ENCODE peak calls at places on chromosomes 12 and 14, in six cellular contexts. G is tibial artery, F is stomach, Z is transverse colon, O is cardiac muscle cell, H is psoas muscle. Y is an unnamed sample.
A peak's percentile ranks its signal among the peaks of the same experiment; 100 is the strongest.

GRCh38 chr14:38137005-38137404 is 70.7 kb upstream of the SSTR1 start:
- DNase-seq in F (no peak), G (no peak), Z (no peak), H (no peak), O (peak; percentile 20), Y (no peak)

GRCh38 chr12:88336071-88336768 is 194.1 kb downstream of the TMTC3 start:
- DNase-seq in O (no peak), G (no peak), F (no peak), H (no peak), Z (no peak), Y (no peak)

GRCh38 chr12:128966411-128966810 is 113.1 kb downstream of the GLT1D1 start:
- DNase-seq in Z (no peak), O (no peak), H (no peak), G (no peak), F (no peak), Y (no peak)

GRCh38 chr14:72736348-72736747 is 157.6 kb downstream of the DPF3 start:
- DNase-seq in Z (no peak), H (no peak), O (no peak), F (peak; percentile 21), G (peak; percentile 6), Y (no peak)

GRCh38 chr12:121784460-121784859 is 9.0 kb downstream of the RHOF start:
- DNase-seq in H (no peak), F (no peak), Z (no peak), G (no peak), O (peak; percentile 83), Y (no peak)

GRCh38 chr12:77323778-77324415 is 258.5 kb upstream of the E2F7 start:
- DNase-seq in Z (no peak), O (no peak), F (no peak), G (no peak), H (no peak), Y (no peak)

GRCh38 chr12:77133566-77133965 is 68.2 kb upstream of the E2F7 start:
- DNase-seq in H (no peak), O (peak; percentile 74), G (no peak), F (peak; percentile 34), Z (peak; percentile 11), Y (peak; percentile 94)

GRCh38 chr12:81757731-81758325 is 1.3 kb downstream of the PPFIA2 start:
- DNase-seq in O (no peak), G (no peak), Z (no peak), F (no peak), H (no peak), Y (no peak)

GRCh38 chr12:69623970-69624369 is 13.3 kb upstream of the LRRC10 start:
- DNase-seq in Z (no peak), G (no peak), H (peak; percentile 20), F (peak; percentile 97), O (peak; percentile 59), Y (no peak)

GRCh38 chr12:1531160-1531653 is 63.2 kb downstream of the FBXL14 start:
- DNase-seq in O (no peak), H (no peak), F (no peak), Z (no peak), G (peak; percentile 62), Y (peak; percentile 81)

GRCh38 chr12:71477046-71477445 is 37.4 kb downstream of the LGR5 start:
- DNase-seq in H (no peak), Z (no peak), F (no peak), O (no peak), G (no peak), Y (no peak)

GRCh38 chr14:24115451-24116110 is 832 bp upstream of the NRL start:
- DNase-seq in H (no peak), F (no peak), G (no peak), O (no peak), Z (no peak), Y (no peak)

GRCh38 chr14:95319312-95320075 is at the start of gene CLMN:
- DNase-seq in G (no peak), O (peak; percentile 38), H (peak; percentile 43), Z (peak; percentile 61), F (peak; percentile 53), Y (peak; percentile 81)

GRCh38 chr12:107509421-107509820 is 176.2 kb upstream of the PWP1 start:
- DNase-seq in F (no peak), O (no peak), Z (no peak), G (no peak), H (no peak), Y (peak; percentile 55)

GRCh38 chr14:37289688-37290087 is 92.0 kb downstream of the MIPOL1 start:
- DNase-seq in O (no peak), Z (no peak), F (no peak), G (no peak), H (no peak), Y (no peak)

GRCh38 chr12:107818984-107819383 is 44.5 kb downstream of the ASCL4 start:
- DNase-seq in Z (no peak), G (no peak), F (no peak), H (no peak), O (no peak), Y (peak; percentile 42)

GRCh38 chr12:119940881-119941280 is 48.2 kb upstream of the BICDL1 start:
- DNase-seq in G (no peak), Z (no peak), H (no peak), F (no peak), O (peak; percentile 12), Y (no peak)

GRCh38 chr14:57999471-57999870 is 133.6 kb upstream of the SLC35F4 start:
- DNase-seq in F (no peak), Z (no peak), H (no peak), G (no peak), O (no peak), Y (no peak)

GRCh38 chr14:32826404-32827082 is 112.1 kb upstream of the NPAS3 start:
- DNase-seq in Z (no peak), H (no peak), O (peak; percentile 44), F (no peak), G (no peak), Y (peak; percentile 63)

GRCh38 chr14:51661504-51661903 is 9.8 kb downstream of the FRMD6 start:
- DNase-seq in Z (no peak), H (no peak), G (no peak), F (no peak), O (no peak), Y (no peak)

GRCh38 chr14:31420013-31420318 is 384 bp downstream of the HEATR5A start:
- DNase-seq in F (peak; percentile 84), H (peak; percentile 65), G (peak; percentile 79), Z (peak; percentile 84), O (no peak), Y (peak; percentile 91)

GRCh38 chr14:51258788-51259187 is 18.7 kb downstream of the TMX1 start:
- DNase-seq in G (no peak), Z (no peak), F (no peak), O (no peak), H (no peak), Y (no peak)

DNA sequence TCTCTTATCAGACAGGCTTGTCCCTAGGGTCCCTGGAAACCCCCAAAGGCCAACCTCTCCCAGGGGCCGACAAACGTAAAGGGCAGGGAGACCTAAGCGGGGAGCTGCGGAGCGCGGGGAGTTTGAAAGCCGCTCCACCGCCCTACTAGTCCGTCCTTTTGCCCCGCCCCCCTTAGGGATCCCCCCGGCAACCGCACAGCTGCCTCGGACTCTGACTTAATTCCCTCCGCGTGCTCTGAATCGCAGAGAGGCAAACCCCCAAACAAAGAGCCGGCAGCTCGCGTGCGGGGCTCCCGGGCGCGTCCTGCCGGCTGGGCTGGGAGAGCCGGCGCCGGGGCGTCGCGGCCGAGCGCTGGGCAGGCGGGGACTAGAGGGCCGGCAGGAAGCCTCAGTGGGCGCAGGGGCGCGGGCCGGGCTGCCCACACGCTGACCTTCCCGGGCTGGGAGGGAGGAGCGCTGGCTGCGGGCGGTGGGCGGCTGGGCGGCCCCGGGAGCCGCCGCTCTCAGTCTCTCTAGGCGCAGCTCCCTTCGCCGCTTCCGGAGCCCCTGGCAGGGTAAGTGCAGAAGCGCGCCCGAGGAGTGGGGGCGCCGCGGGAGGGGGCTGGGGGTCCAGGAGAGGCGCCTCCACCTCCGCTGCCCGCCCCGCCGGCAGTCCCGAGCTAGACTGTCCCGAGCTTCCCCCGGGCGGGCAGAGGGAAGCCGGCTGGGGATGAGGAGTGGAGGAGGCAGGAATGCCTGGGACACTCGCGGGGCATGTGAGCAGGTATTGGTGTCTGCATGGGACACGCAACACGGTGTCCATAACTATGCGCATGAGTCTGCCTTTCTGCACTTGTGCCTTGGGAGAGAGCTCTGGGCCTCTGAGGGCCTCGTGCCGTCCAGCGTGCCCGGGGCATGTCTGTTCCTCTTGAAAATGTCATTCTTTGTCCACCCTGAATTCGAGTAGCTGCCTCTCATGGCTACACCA is at the start of gene TSPAN11:
- DNase-seq in Z (no peak), F (no peak), O (peak; percentile 47), H (peak; percentile 28), G (peak; percentile 59), Y (peak; percentile 91)
- H3K4me3 ChIP-seq in Z (no peak within 1 kb of the TSS), F (peak within 1 kb of the TSS; percentile 39), O (peak within 1 kb of the TSS; percentile 40), H (peak within 1 kb of the TSS; percentile 52), G (peak within 1 kb of the TSS; percentile 48), Y (peak within 1 kb of the TSS; percentile 73)

GRCh38 chr12:132946507-132946820 is 9.6 kb downstream of the ZNF605 start:
- DNase-seq in G (no peak), F (no peak), Z (no peak), H (no peak), O (no peak), Y (peak; percentile 31)

GRCh38 chr12:132948146-132949066 is 7.7 kb downstream of the ZNF605 start:
- DNase-seq in Z (no peak), H (no peak), F (no peak), G (peak; percentile 40), O (no peak), Y (peak; percentile 32)

GRCh38 chr12:132942611-132943010 is 13.5 kb downstream of the ZNF605 start:
- DNase-seq in G (peak; percentile 51), Z (no peak), O (no peak), H (no peak), F (no peak), Y (no peak)

GRCh38 chr12:132949936-132950837 is 5.9 kb downstream of the ZNF605 start:
- DNase-seq in Z (no peak), O (no peak), F (no peak), H (no peak), G (peak; percentile 32), Y (peak; percentile 12)

DNA sequence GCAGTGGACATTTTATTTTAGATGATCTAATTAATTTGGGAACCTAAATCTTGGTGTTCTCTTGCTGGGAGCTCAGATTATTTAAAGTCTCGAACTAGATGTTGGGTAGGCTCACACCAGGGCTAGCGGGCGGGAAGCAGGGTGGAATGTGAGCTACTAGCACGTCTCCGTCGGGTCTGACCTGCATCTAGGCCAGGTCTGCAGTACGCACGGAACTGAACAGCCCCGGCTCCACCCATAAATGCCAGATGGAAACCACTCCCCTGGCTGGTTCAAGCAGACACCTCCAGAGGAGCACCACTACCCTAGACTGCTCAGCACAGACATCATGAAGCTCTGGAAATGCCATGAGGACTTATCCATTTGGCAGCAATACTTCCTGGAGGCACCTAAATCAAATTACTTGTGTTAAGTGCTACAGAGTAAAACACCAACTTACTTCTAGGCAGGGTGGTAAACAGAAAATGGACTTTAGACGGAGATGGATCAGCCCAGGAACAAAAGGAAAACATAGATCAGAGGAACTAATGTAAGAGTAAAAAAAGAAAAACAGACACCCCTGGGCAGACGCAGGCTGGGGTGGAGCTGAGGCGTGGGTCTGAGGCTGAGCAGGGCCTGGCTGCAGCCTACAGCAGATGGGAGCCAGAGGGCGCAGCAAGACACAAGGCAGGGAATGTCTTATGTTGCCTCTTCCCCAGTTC is 10.2 kb downstream of the ZNF605 start:
- DNase-seq in H (no peak), O (no peak), F (no peak), Z (no peak), G (no peak), Y (no peak)
- H3K9me3 ChIP-seq in H (peaks cover 89% of the 10 kb centered on the region), O (no peaks in the 10 kb centered on the region), F (peaks cover 64% of the 10 kb centered on the region), Z (peaks cover 54% of the 10 kb centered on the region), G (peaks cover 94% of the 10 kb centered on the region), Y (peaks cover 98% of the 10 kb centered on the region)

GRCh38 chr14:103057372-103058208 is at the start of gene CDC42BPB:
- DNase-seq in O (peak; percentile 96), G (peak; percentile 94), Z (peak; percentile 91), H (peak; percentile 93), F (peak; percentile 92), Y (peak; percentile 95)
- H3K4me3 ChIP-seq in O (peak within 1 kb of the TSS; percentile 92), G (peak within 1 kb of the TSS; percentile 93), Z (peak within 1 kb of the TSS; percentile 97), H (peak within 1 kb of the TSS; percentile 97), F (peak within 1 kb of the TSS; percentile 87), Y (peak within 1 kb of the TSS; percentile 88)

GRCh38 chr14:66120402-66120801 is 365.8 kb upstream of the CCDC196 start:
- DNase-seq in Z (no peak), O (no peak), F (no peak), H (no peak), G (no peak), Y (no peak)
- H3K9me3 ChIP-seq in Z (no peaks in the 10 kb centered on the region), O (no peaks in the 10 kb centered on the region), F (no peaks in the 10 kb centered on the region), H (no peaks in the 10 kb centered on the region), G (no peaks in the 10 kb centered on the region), Y (no peaks in the 10 kb centered on the region)

Y was measured in endodermal cell.